ENCODE peak calls at places on chromosomes 4 and X, in ten cellular contexts. One of them, this sample, is unnamed.

GRCh38 chr4:136662539-136662938 is 869.8 kb downstream of the PCDH18 start:
- DNase-seq in suprapubic skin: no peak
- DNase-seq in skeletal muscle cell: no peak
- DNase-seq in activated naive CD8-positive, alpha-beta T cell treated with anti-CD3 and anti-CD28 coated beads for 36 hours: no peak
- DNase-seq in Peyer's patch: no peak
- DNase-seq in uterus: no peak
- DNase-seq in left colon: no peak
- DNase-seq in CD8-positive, alpha-beta memory T cell: no peak
- DNase-seq in non-pigmented ciliary epithelial cell: no peak
- DNase-seq in type B pancreatic cell: no peak
- DNase-seq in this sample: no peak

GRCh38 chr4:122806981-122807679 is 19.5 kb upstream of the FGF2 start:
- DNase-seq in suprapubic skin: no peak
- DNase-seq in skeletal muscle cell: peak
- DNase-seq in activated naive CD8-positive, alpha-beta T cell treated with anti-CD3 and anti-CD28 coated beads for 36 hours: no peak
- DNase-seq in Peyer's patch: no peak
- DNase-seq in uterus: no peak
- DNase-seq in left colon: no peak
- DNase-seq in CD8-positive, alpha-beta memory T cell: no peak
- DNase-seq in non-pigmented ciliary epithelial cell: no peak
- DNase-seq in type B pancreatic cell: no peak
- DNase-seq in this sample: no peak

GRCh38 chr4:83387922-83388676 is 53.5 kb upstream of the HPSE start:
- DNase-seq in suprapubic skin: no peak
- DNase-seq in skeletal muscle cell: no peak
- DNase-seq in activated naive CD8-positive, alpha-beta T cell treated with anti-CD3 and anti-CD28 coated beads for 36 hours: peak
- DNase-seq in Peyer's patch: no peak
- DNase-seq in uterus: no peak
- DNase-seq in left colon: no peak
- DNase-seq in CD8-positive, alpha-beta memory T cell: peak
- DNase-seq in non-pigmented ciliary epithelial cell: no peak
- DNase-seq in type B pancreatic cell: no peak
- DNase-seq in this sample: no peak

GRCh38 chrX:125786306-125786705 is 379.8 kb downstream of the DCAF12L2 start:
- DNase-seq in suprapubic skin: no peak
- DNase-seq in skeletal muscle cell: no peak
- DNase-seq in activated naive CD8-positive, alpha-beta T cell treated with anti-CD3 and anti-CD28 coated beads for 36 hours: no peak
- DNase-seq in Peyer's patch: no peak
- DNase-seq in uterus: no peak
- DNase-seq in left colon: no peak
- DNase-seq in CD8-positive, alpha-beta memory T cell: no peak
- DNase-seq in non-pigmented ciliary epithelial cell: no peak
- DNase-seq in type B pancreatic cell: no peak
- DNase-seq in this sample: no peak

GRCh38 chrX:776061-776460 is 145.5 kb downstream of the SHOX start:
- DNase-seq in suprapubic skin: no peak
- DNase-seq in skeletal muscle cell: no peak
- DNase-seq in activated naive CD8-positive, alpha-beta T cell treated with anti-CD3 and anti-CD28 coated beads for 36 hours: no peak
- DNase-seq in Peyer's patch: no peak
- DNase-seq in uterus: no peak
- DNase-seq in left colon: no peak
- DNase-seq in CD8-positive, alpha-beta memory T cell: no peak
- DNase-seq in non-pigmented ciliary epithelial cell: no peak
- DNase-seq in type B pancreatic cell: no peak
- DNase-seq in this sample: no peak

GRCh38 chr4:19791422-19792113 is 460.1 kb upstream of the SLIT2 start:
- DNase-seq in suprapubic skin: no peak
- DNase-seq in skeletal muscle cell: no peak
- DNase-seq in activated naive CD8-positive, alpha-beta T cell treated with anti-CD3 and anti-CD28 coated beads for 36 hours: no peak
- DNase-seq in Peyer's patch: no peak
- DNase-seq in uterus: no peak
- DNase-seq in left colon: no peak
- DNase-seq in CD8-positive, alpha-beta memory T cell: no peak
- DNase-seq in non-pigmented ciliary epithelial cell: no peak
- DNase-seq in type B pancreatic cell: no peak
- DNase-seq in this sample: no peak

GRCh38 chrX:816411-816810 is 185.8 kb downstream of the SHOX start:
- DNase-seq in suprapubic skin: no peak
- DNase-seq in skeletal muscle cell: no peak
- DNase-seq in activated naive CD8-positive, alpha-beta T cell treated with anti-CD3 and anti-CD28 coated beads for 36 hours: no peak
- DNase-seq in Peyer's patch: no peak
- DNase-seq in uterus: no peak
- DNase-seq in left colon: no peak
- DNase-seq in CD8-positive, alpha-beta memory T cell: no peak
- DNase-seq in non-pigmented ciliary epithelial cell: no peak
- DNase-seq in type B pancreatic cell: no peak
- DNase-seq in this sample: no peak

GRCh38 chrX:7941390-7942042 is 14.3 kb upstream of the PNPLA4 start:
- DNase-seq in suprapubic skin: no peak
- DNase-seq in skeletal muscle cell: no peak
- DNase-seq in activated naive CD8-positive, alpha-beta T cell treated with anti-CD3 and anti-CD28 coated beads for 36 hours: no peak
- DNase-seq in Peyer's patch: no peak
- DNase-seq in uterus: no peak
- DNase-seq in left colon: peak
- DNase-seq in CD8-positive, alpha-beta memory T cell: no peak
- DNase-seq in non-pigmented ciliary epithelial cell: no peak
- DNase-seq in type B pancreatic cell: no peak
- DNase-seq in this sample: peak

GRCh38 chrX:39836802-39837420 is 260.8 kb downstream of the BCOR start:
- DNase-seq in suprapubic skin: no peak
- DNase-seq in skeletal muscle cell: no peak
- DNase-seq in activated naive CD8-positive, alpha-beta T cell treated with anti-CD3 and anti-CD28 coated beads for 36 hours: no peak
- DNase-seq in Peyer's patch: no peak
- DNase-seq in uterus: no peak
- DNase-seq in left colon: no peak
- DNase-seq in CD8-positive, alpha-beta memory T cell: no peak
- DNase-seq in non-pigmented ciliary epithelial cell: no peak
- DNase-seq in type B pancreatic cell: no peak
- DNase-seq in this sample: no peak

GRCh38 chrX:100748133-100748532 is 16.2 kb upstream of the SYTL4 start:
- DNase-seq in suprapubic skin: no peak
- DNase-seq in skeletal muscle cell: no peak
- DNase-seq in activated naive CD8-positive, alpha-beta T cell treated with anti-CD3 and anti-CD28 coated beads for 36 hours: no peak
- DNase-seq in Peyer's patch: no peak
- DNase-seq in uterus: no peak
- DNase-seq in left colon: no peak
- DNase-seq in CD8-positive, alpha-beta memory T cell: no peak
- DNase-seq in non-pigmented ciliary epithelial cell: no peak
- DNase-seq in type B pancreatic cell: no peak
- DNase-seq in this sample: no peak

GRCh38 chrX:54238588-54238987 is 55.5 kb upstream of the FAM120C start:
- DNase-seq in suprapubic skin: no peak
- DNase-seq in skeletal muscle cell: no peak
- DNase-seq in activated naive CD8-positive, alpha-beta T cell treated with anti-CD3 and anti-CD28 coated beads for 36 hours: no peak
- DNase-seq in Peyer's patch: no peak
- DNase-seq in uterus: no peak
- DNase-seq in left colon: no peak
- DNase-seq in CD8-positive, alpha-beta memory T cell: no peak
- DNase-seq in non-pigmented ciliary epithelial cell: no peak
- DNase-seq in type B pancreatic cell: no peak
- DNase-seq in this sample: no peak

GRCh38 chr4:183408791-183409190 is 35.6 kb upstream of the CDKN2AIP start:
- DNase-seq in suprapubic skin: peak
- DNase-seq in skeletal muscle cell: no peak
- DNase-seq in activated naive CD8-positive, alpha-beta T cell treated with anti-CD3 and anti-CD28 coated beads for 36 hours: no peak
- DNase-seq in Peyer's patch: no peak
- DNase-seq in uterus: no peak
- DNase-seq in left colon: peak
- DNase-seq in CD8-positive, alpha-beta memory T cell: no peak
- DNase-seq in non-pigmented ciliary epithelial cell: no peak
- DNase-seq in type B pancreatic cell: no peak
- DNase-seq in this sample: no peak

GRCh38 chr4:154999950-155000578 is 208.4 kb upstream of the NPY2R start:
- DNase-seq in suprapubic skin: no peak
- DNase-seq in skeletal muscle cell: no peak
- DNase-seq in activated naive CD8-positive, alpha-beta T cell treated with anti-CD3 and anti-CD28 coated beads for 36 hours: no peak
- DNase-seq in Peyer's patch: no peak
- DNase-seq in uterus: no peak
- DNase-seq in left colon: no peak
- DNase-seq in CD8-positive, alpha-beta memory T cell: no peak
- DNase-seq in non-pigmented ciliary epithelial cell: no peak
- DNase-seq in type B pancreatic cell: no peak
- DNase-seq in this sample: no peak

GRCh38 chrX:100731441-100732281 is at the start of gene SYTL4:
- DNase-seq in suprapubic skin: peak
- DNase-seq in skeletal muscle cell: no peak
- DNase-seq in activated naive CD8-positive, alpha-beta T cell treated with anti-CD3 and anti-CD28 coated beads for 36 hours: no peak
- DNase-seq in Peyer's patch: no peak
- DNase-seq in uterus: peak
- DNase-seq in left colon: peak
- DNase-seq in CD8-positive, alpha-beta memory T cell: no peak
- DNase-seq in non-pigmented ciliary epithelial cell: no peak
- DNase-seq in type B pancreatic cell: no peak
- DNase-seq in this sample: no peak

GRCh38 chrX:3066555-3066954 is 25.3 kb downstream of the ARSF start:
- DNase-seq in suprapubic skin: no peak
- DNase-seq in skeletal muscle cell: no peak
- DNase-seq in activated naive CD8-positive, alpha-beta T cell treated with anti-CD3 and anti-CD28 coated beads for 36 hours: no peak
- DNase-seq in Peyer's patch: no peak
- DNase-seq in uterus: no peak
- DNase-seq in left colon: no peak
- DNase-seq in CD8-positive, alpha-beta memory T cell: no peak
- DNase-seq in non-pigmented ciliary epithelial cell: no peak
- DNase-seq in type B pancreatic cell: no peak
- DNase-seq in this sample: peak

GRCh38 chrX:107825698-107826285 is at the start of gene MID2:
- DNase-seq in suprapubic skin: peak
- DNase-seq in skeletal muscle cell: no peak
- DNase-seq in activated naive CD8-positive, alpha-beta T cell treated with anti-CD3 and anti-CD28 coated beads for 36 hours: peak
- DNase-seq in Peyer's patch: peak
- DNase-seq in uterus: peak
- DNase-seq in left colon: peak
- DNase-seq in CD8-positive, alpha-beta memory T cell: peak
- DNase-seq in non-pigmented ciliary epithelial cell: no peak
- DNase-seq in type B pancreatic cell: no peak
- DNase-seq in this sample: peak

GRCh38 chr4:76547167-76547760 is 112.2 kb downstream of the SHROOM3 start:
- DNase-seq in suprapubic skin: no peak
- DNase-seq in skeletal muscle cell: no peak
- DNase-seq in activated naive CD8-positive, alpha-beta T cell treated with anti-CD3 and anti-CD28 coated beads for 36 hours: no peak
- DNase-seq in Peyer's patch: no peak
- DNase-seq in uterus: no peak
- DNase-seq in left colon: no peak
- DNase-seq in CD8-positive, alpha-beta memory T cell: no peak
- DNase-seq in non-pigmented ciliary epithelial cell: no peak
- DNase-seq in type B pancreatic cell: no peak
- DNase-seq in this sample: peak

GRCh38 chr4:152000518-152000917 is 239.7 kb upstream of the GATB start:
- DNase-seq in suprapubic skin: no peak
- DNase-seq in skeletal muscle cell: no peak
- DNase-seq in activated naive CD8-positive, alpha-beta T cell treated with anti-CD3 and anti-CD28 coated beads for 36 hours: no peak
- DNase-seq in Peyer's patch: no peak
- DNase-seq in uterus: no peak
- DNase-seq in left colon: no peak
- DNase-seq in CD8-positive, alpha-beta memory T cell: no peak
- DNase-seq in non-pigmented ciliary epithelial cell: no peak
- DNase-seq in type B pancreatic cell: no peak
- DNase-seq in this sample: no peak

GRCh38 chrX:46642145-46642544 is 68.6 kb downstream of the CHST7 start:
- DNase-seq in suprapubic skin: no peak
- DNase-seq in skeletal muscle cell: no peak
- DNase-seq in activated naive CD8-positive, alpha-beta T cell treated with anti-CD3 and anti-CD28 coated beads for 36 hours: no peak
- DNase-seq in Peyer's patch: no peak
- DNase-seq in uterus: no peak
- DNase-seq in left colon: no peak
- DNase-seq in CD8-positive, alpha-beta memory T cell: no peak
- DNase-seq in non-pigmented ciliary epithelial cell: no peak
- DNase-seq in type B pancreatic cell: no peak
- DNase-seq in this sample: no peak

GRCh38 chrX:15750611-15751159 is 12.6 kb downstream of the CA5B start:
- DNase-seq in suprapubic skin: no peak
- DNase-seq in skeletal muscle cell: no peak
- DNase-seq in activated naive CD8-positive, alpha-beta T cell treated with anti-CD3 and anti-CD28 coated beads for 36 hours: no peak
- DNase-seq in Peyer's patch: no peak
- DNase-seq in uterus: no peak
- DNase-seq in left colon: no peak
- DNase-seq in CD8-positive, alpha-beta memory T cell: peak
- DNase-seq in non-pigmented ciliary epithelial cell: no peak
- DNase-seq in type B pancreatic cell: no peak
- DNase-seq in this sample: no peak

GRCh38 chr4:151674804-151675290 is 86.0 kb downstream of the GATB start:
- DNase-seq in suprapubic skin: no peak
- DNase-seq in skeletal muscle cell: no peak
- DNase-seq in activated naive CD8-positive, alpha-beta T cell treated with anti-CD3 and anti-CD28 coated beads for 36 hours: no peak
- DNase-seq in Peyer's patch: no peak
- DNase-seq in uterus: peak
- DNase-seq in left colon: peak
- DNase-seq in CD8-positive, alpha-beta memory T cell: no peak
- DNase-seq in non-pigmented ciliary epithelial cell: no peak
- DNase-seq in type B pancreatic cell: no peak
- DNase-seq in this sample: peak

GRCh38 chrX:20056704-20057103 is 60.0 kb downstream of the MAP7D2 start:
- DNase-seq in suprapubic skin: no peak
- DNase-seq in skeletal muscle cell: no peak
- DNase-seq in activated naive CD8-positive, alpha-beta T cell treated with anti-CD3 and anti-CD28 coated beads for 36 hours: no peak
- DNase-seq in Peyer's patch: no peak
- DNase-seq in uterus: no peak
- DNase-seq in left colon: no peak
- DNase-seq in CD8-positive, alpha-beta memory T cell: no peak
- DNase-seq in non-pigmented ciliary epithelial cell: no peak
- DNase-seq in type B pancreatic cell: no peak
- DNase-seq in this sample: no peak

GRCh38 chr4:114100288-114101031 is 121.0 kb upstream of the ARSJ start:
- DNase-seq in suprapubic skin: no peak
- DNase-seq in skeletal muscle cell: no peak
- DNase-seq in activated naive CD8-positive, alpha-beta T cell treated with anti-CD3 and anti-CD28 coated beads for 36 hours: no peak
- DNase-seq in Peyer's patch: no peak
- DNase-seq in uterus: no peak
- DNase-seq in left colon: no peak
- DNase-seq in CD8-positive, alpha-beta memory T cell: no peak
- DNase-seq in non-pigmented ciliary epithelial cell: no peak
- DNase-seq in type B pancreatic cell: no peak
- DNase-seq in this sample: no peak

GRCh38 chr4:10806993-10807645 is 122.6 kb upstream of the CLNK start:
- DNase-seq in suprapubic skin: no peak
- DNase-seq in skeletal muscle cell: no peak
- DNase-seq in activated naive CD8-positive, alpha-beta T cell treated with anti-CD3 and anti-CD28 coated beads for 36 hours: no peak
- DNase-seq in Peyer's patch: no peak
- DNase-seq in uterus: no peak
- DNase-seq in left colon: no peak
- DNase-seq in CD8-positive, alpha-beta memory T cell: no peak
- DNase-seq in non-pigmented ciliary epithelial cell: no peak
- DNase-seq in type B pancreatic cell: no peak
- DNase-seq in this sample: no peak

GRCh38 chr4:137531951-137532868 is at the start of gene PCDH18:
- DNase-seq in suprapubic skin: peak
- DNase-seq in skeletal muscle cell: peak
- DNase-seq in activated naive CD8-positive, alpha-beta T cell treated with anti-CD3 and anti-CD28 coated beads for 36 hours: no peak
- DNase-seq in Peyer's patch: peak
- DNase-seq in uterus: peak
- DNase-seq in left colon: peak
- DNase-seq in CD8-positive, alpha-beta memory T cell: peak
- DNase-seq in non-pigmented ciliary epithelial cell: peak
- DNase-seq in type B pancreatic cell: peak
- DNase-seq in this sample: peak